ENCODE peak calls at places on chromosomes 5 and 9, in five cellular contexts. One of them, this sample, is unnamed.

GRCh38 chr5:72552041-72552557 is 44.9 kb upstream of the ZNF366 start:
- DNase-seq in AG20443: peak
- DNase-seq in stimulated activated CD8-positive, alpha-beta memory T cell treated with anti-CD3 and anti-CD28 coated beads, Interleukin-2, amount 100 ng/mL, for 48 hours: no peak
- DNase-seq in LoVo: peak
- DNase-seq in Daoy: peak
- DNase-seq in this sample: peak

GRCh38 chr9:87148391-87149237 is 201.3 kb upstream of the GAS1 start:
- DNase-seq in AG20443: peak
- DNase-seq in stimulated activated CD8-positive, alpha-beta memory T cell treated with anti-CD3 and anti-CD28 coated beads, Interleukin-2, amount 100 ng/mL, for 48 hours: no peak
- DNase-seq in LoVo: no peak
- DNase-seq in Daoy: peak
- DNase-seq in this sample: peak

GRCh38 chr9:91197232-91198181 is 164.2 kb downstream of the AUH start:
- DNase-seq in AG20443: peak
- DNase-seq in stimulated activated CD8-positive, alpha-beta memory T cell treated with anti-CD3 and anti-CD28 coated beads, Interleukin-2, amount 100 ng/mL, for 48 hours: no peak
- DNase-seq in LoVo: peak
- DNase-seq in Daoy: peak
- DNase-seq in this sample: peak

GRCh38 chr9:105385372-105385985 is 62.4 kb upstream of the FSD1L start:
- DNase-seq in AG20443: no peak
- DNase-seq in stimulated activated CD8-positive, alpha-beta memory T cell treated with anti-CD3 and anti-CD28 coated beads, Interleukin-2, amount 100 ng/mL, for 48 hours: no peak
- DNase-seq in LoVo: no peak
- DNase-seq in Daoy: peak
- DNase-seq in this sample: no peak

GRCh38 chr9:82882133-82882532 is 180.8 kb downstream of the RASEF start:
- DNase-seq in AG20443: no peak
- DNase-seq in stimulated activated CD8-positive, alpha-beta memory T cell treated with anti-CD3 and anti-CD28 coated beads, Interleukin-2, amount 100 ng/mL, for 48 hours: no peak
- DNase-seq in LoVo: no peak
- DNase-seq in Daoy: peak
- DNase-seq in this sample: peak

GRCh38 chr5:60494144-60494543 is 205.8 kb downstream of the DEPDC1B start:
- DNase-seq in AG20443: no peak
- DNase-seq in stimulated activated CD8-positive, alpha-beta memory T cell treated with anti-CD3 and anti-CD28 coated beads, Interleukin-2, amount 100 ng/mL, for 48 hours: no peak
- DNase-seq in LoVo: no peak
- DNase-seq in Daoy: no peak
- DNase-seq in this sample: no peak

GRCh38 chr9:131994364-131995110 is 85.1 kb downstream of the MED27 start:
- DNase-seq in AG20443: no peak
- DNase-seq in stimulated activated CD8-positive, alpha-beta memory T cell treated with anti-CD3 and anti-CD28 coated beads, Interleukin-2, amount 100 ng/mL, for 48 hours: no peak
- DNase-seq in LoVo: no peak
- DNase-seq in Daoy: no peak
- DNase-seq in this sample: no peak

GRCh38 chr5:96941140-96941539 is 5.3 kb downstream of the LNPEP start:
- DNase-seq in AG20443: no peak
- DNase-seq in stimulated activated CD8-positive, alpha-beta memory T cell treated with anti-CD3 and anti-CD28 coated beads, Interleukin-2, amount 100 ng/mL, for 48 hours: no peak
- DNase-seq in LoVo: no peak
- DNase-seq in Daoy: no peak
- DNase-seq in this sample: no peak

GRCh38 chr9:126618200-126618589 is 4.5 kb downstream of the LMX1B start:
- DNase-seq in AG20443: no peak
- DNase-seq in stimulated activated CD8-positive, alpha-beta memory T cell treated with anti-CD3 and anti-CD28 coated beads, Interleukin-2, amount 100 ng/mL, for 48 hours: no peak
- DNase-seq in LoVo: no peak
- DNase-seq in Daoy: peak
- DNase-seq in this sample: no peak

GRCh38 chr9:132144708-132145365 is 17.0 kb upstream of the NTNG2 start:
- DNase-seq in AG20443: no peak
- DNase-seq in stimulated activated CD8-positive, alpha-beta memory T cell treated with anti-CD3 and anti-CD28 coated beads, Interleukin-2, amount 100 ng/mL, for 48 hours: no peak
- DNase-seq in LoVo: peak
- DNase-seq in Daoy: peak
- DNase-seq in this sample: no peak

GRCh38 chr9:134290603-134291451 is 35.4 kb upstream of the RXRA start:
- DNase-seq in AG20443: no peak
- DNase-seq in stimulated activated CD8-positive, alpha-beta memory T cell treated with anti-CD3 and anti-CD28 coated beads, Interleukin-2, amount 100 ng/mL, for 48 hours: no peak
- DNase-seq in LoVo: no peak
- DNase-seq in Daoy: no peak
- DNase-seq in this sample: no peak

GRCh38 chr5:35115920-35116319 is 68.2 kb upstream of the AGXT2 start:
- DNase-seq in AG20443: no peak
- DNase-seq in stimulated activated CD8-positive, alpha-beta memory T cell treated with anti-CD3 and anti-CD28 coated beads, Interleukin-2, amount 100 ng/mL, for 48 hours: no peak
- DNase-seq in LoVo: no peak
- DNase-seq in Daoy: no peak
- DNase-seq in this sample: no peak

GRCh38 chr9:130663258-130664171 is 879 bp upstream of the PRDM12 start:
- DNase-seq in AG20443: no peak
- DNase-seq in stimulated activated CD8-positive, alpha-beta memory T cell treated with anti-CD3 and anti-CD28 coated beads, Interleukin-2, amount 100 ng/mL, for 48 hours: no peak
- DNase-seq in LoVo: no peak
- DNase-seq in Daoy: peak
- DNase-seq in this sample: peak

GRCh38 chr9:2681981-2682380 is 35.3 kb upstream of the KCNV2 start:
- DNase-seq in AG20443: no peak
- DNase-seq in stimulated activated CD8-positive, alpha-beta memory T cell treated with anti-CD3 and anti-CD28 coated beads, Interleukin-2, amount 100 ng/mL, for 48 hours: no peak
- DNase-seq in LoVo: no peak
- DNase-seq in Daoy: no peak
- DNase-seq in this sample: no peak

GRCh38 chr5:45113726-45114125 is 305.0 kb downstream of the MRPS30 start:
- DNase-seq in AG20443: no peak
- DNase-seq in stimulated activated CD8-positive, alpha-beta memory T cell treated with anti-CD3 and anti-CD28 coated beads, Interleukin-2, amount 100 ng/mL, for 48 hours: no peak
- DNase-seq in LoVo: no peak
- DNase-seq in Daoy: no peak
- DNase-seq in this sample: no peak

GRCh38 chr9:23820731-23821399 is 5.2 kb downstream of the ELAVL2 start:
- DNase-seq in AG20443: no peak
- DNase-seq in stimulated activated CD8-positive, alpha-beta memory T cell treated with anti-CD3 and anti-CD28 coated beads, Interleukin-2, amount 100 ng/mL, for 48 hours: no peak
- DNase-seq in LoVo: no peak
- DNase-seq in Daoy: no peak
- DNase-seq in this sample: no peak

GRCh38 chr5:176740702-176741565 is 69.4 kb upstream of the UNC5A start:
- DNase-seq in AG20443: peak
- DNase-seq in stimulated activated CD8-positive, alpha-beta memory T cell treated with anti-CD3 and anti-CD28 coated beads, Interleukin-2, amount 100 ng/mL, for 48 hours: no peak
- DNase-seq in LoVo: no peak
- DNase-seq in Daoy: no peak
- DNase-seq in this sample: no peak

GRCh38 chr9:75930766-75931311 is 40.4 kb downstream of the PCSK5 start:
- DNase-seq in AG20443: peak
- DNase-seq in stimulated activated CD8-positive, alpha-beta memory T cell treated with anti-CD3 and anti-CD28 coated beads, Interleukin-2, amount 100 ng/mL, for 48 hours: no peak
- DNase-seq in LoVo: no peak
- DNase-seq in Daoy: no peak
- DNase-seq in this sample: peak

GRCh38 chr9:31908891-31909480 is 475.5 kb upstream of the ACO1 start:
- DNase-seq in AG20443: no peak
- DNase-seq in stimulated activated CD8-positive, alpha-beta memory T cell treated with anti-CD3 and anti-CD28 coated beads, Interleukin-2, amount 100 ng/mL, for 48 hours: no peak
- DNase-seq in LoVo: peak
- DNase-seq in Daoy: peak
- DNase-seq in this sample: no peak

GRCh38 chr9:136525841-136526499 is 19.9 kb downstream of the NOTCH1 start:
- DNase-seq in AG20443: no peak
- DNase-seq in stimulated activated CD8-positive, alpha-beta memory T cell treated with anti-CD3 and anti-CD28 coated beads, Interleukin-2, amount 100 ng/mL, for 48 hours: no peak
- DNase-seq in LoVo: no peak
- DNase-seq in Daoy: no peak
- DNase-seq in this sample: no peak

GRCh38 chr5:138563340-138564118 is 11.7 kb downstream of the HSPA9 start:
- DNase-seq in AG20443: no peak
- DNase-seq in stimulated activated CD8-positive, alpha-beta memory T cell treated with anti-CD3 and anti-CD28 coated beads, Interleukin-2, amount 100 ng/mL, for 48 hours: no peak
- DNase-seq in LoVo: no peak
- DNase-seq in Daoy: no peak
- DNase-seq in this sample: no peak

GRCh38 chr9:130018260-130018659 is 24.7 kb downstream of the FNBP1 start:
- DNase-seq in AG20443: no peak
- DNase-seq in stimulated activated CD8-positive, alpha-beta memory T cell treated with anti-CD3 and anti-CD28 coated beads, Interleukin-2, amount 100 ng/mL, for 48 hours: no peak
- DNase-seq in LoVo: no peak
- DNase-seq in Daoy: no peak
- DNase-seq in this sample: peak

GRCh38 chr5:6552612-6553011 is 80.2 kb downstream of the NSUN2 start:
- DNase-seq in AG20443: no peak
- DNase-seq in stimulated activated CD8-positive, alpha-beta memory T cell treated with anti-CD3 and anti-CD28 coated beads, Interleukin-2, amount 100 ng/mL, for 48 hours: no peak
- DNase-seq in LoVo: no peak
- DNase-seq in Daoy: no peak
- DNase-seq in this sample: no peak

GRCh38 chr9:96686638-96687335 is 31.7 kb upstream of the PRXL2C start:
- DNase-seq in AG20443: peak
- DNase-seq in stimulated activated CD8-positive, alpha-beta memory T cell treated with anti-CD3 and anti-CD28 coated beads, Interleukin-2, amount 100 ng/mL, for 48 hours: peak
- DNase-seq in LoVo: peak
- DNase-seq in Daoy: no peak
- DNase-seq in this sample: peak